ENCODE peak calls at places on chromosome 1, in ten cellular contexts. V, X, W, U, N, T, R, J, Q and K are unnamed samples.

GRCh38 chr1:9086060-9086459 is 16.6 kb upstream of the SLC2A5 start:
- DNase-seq in N (no peak), Q (no peak), W (no peak), T (no peak), R (no peak), X (no peak), U (no peak), V (no peak), J (no peak), K (no peak)

GRCh38 chr1:39524591-39525365 is 33.3 kb downstream of the BMP8A start:
- DNase-seq in U (no peak), Q (no peak), X (no peak), T (no peak), R (no peak), N (no peak), V (no peak), W (no peak), J (no peak), K (peak)

GRCh38 chr1:230255991-230256390 is 170.1 kb downstream of the PGBD5 start:
- DNase-seq in J (no peak), U (no peak), N (no peak), X (no peak), T (no peak), V (no peak), W (no peak), Q (no peak), R (no peak), K (no peak)

GRCh38 chr1:209246660-209247059 is 336.9 kb upstream of the CAMK1G start:
- DNase-seq in V (no peak), Q (no peak), T (peak), U (no peak), N (no peak), R (no peak), J (peak), X (no peak), W (no peak), K (no peak)

GRCh38 chr1:234214129-234214910 is 158.9 kb upstream of the COA6 start:
- DNase-seq in X (no peak), T (peak), V (no peak), J (peak), U (peak), N (peak), Q (peak), R (peak), W (no peak), K (peak)

GRCh38 chr1:52850951-52851350 is 8.4 kb downstream of the ZYG11A start:
- DNase-seq in N (no peak), W (no peak), X (no peak), U (no peak), J (no peak), R (no peak), V (no peak), T (no peak), Q (no peak), K (no peak)

GRCh38 chr1:7852778-7853177 is at the start of gene UTS2:
- DNase-seq in N (no peak), T (no peak), J (no peak), V (no peak), U (no peak), R (no peak), Q (no peak), W (no peak), X (no peak), K (no peak)

GRCh38 chr1:14968251-14968812 is 185.2 kb upstream of the TMEM51 start:
- DNase-seq in J (no peak), X (peak), R (peak), T (peak), W (no peak), U (peak), Q (no peak), V (no peak), N (no peak), K (no peak)

GRCh38 chr1:74485622-74486021 is 26.8 kb downstream of the LRRC53 start:
- DNase-seq in V (no peak), U (no peak), J (no peak), X (no peak), Q (no peak), N (no peak), W (no peak), R (no peak), T (no peak), K (no peak)

GRCh38 chr1:1398677-1399186 is 403 bp downstream of the CCNL2 start:
- DNase-seq in V (no peak), Q (no peak), N (no peak), J (no peak), T (no peak), U (no peak), R (no peak), X (no peak), W (no peak), K (no peak)

GRCh38 chr1:6962390-6962955 is 177.2 kb downstream of the CAMTA1 start:
- DNase-seq in Q (no peak), N (peak), J (no peak), X (no peak), T (peak), R (peak), U (peak), V (peak), W (peak), K (no peak)

GRCh38 chr1:207034208-207034607 is 1.7 kb upstream of the C1orf116 start:
- DNase-seq in X (no peak), N (no peak), W (no peak), V (no peak), Q (no peak), U (no peak), R (no peak), T (no peak), J (no peak), K (no peak)

GRCh38 chr1:224591326-224591725 is 24.8 kb upstream of the CNIH3 start:
- DNase-seq in X (no peak), U (no peak), J (peak), W (no peak), V (no peak), N (no peak), T (no peak), R (no peak), Q (no peak), K (no peak)

GRCh38 chr1:168008595-168008994 is 71.7 kb upstream of the MPC2 start:
- DNase-seq in R (no peak), X (no peak), W (no peak), J (no peak), T (no peak), U (no peak), Q (no peak), V (no peak), N (no peak), K (no peak)

GRCh38 chr1:201511925-201512539 is 5.1 kb upstream of the CSRP1 start:
- DNase-seq in Q (no peak), U (no peak), N (peak), W (peak), T (peak), J (no peak), X (no peak), V (no peak), R (peak), K (peak)

GRCh38 chr1:230109871-230110667 is 43.0 kb downstream of the GALNT2 start:
- DNase-seq in X (no peak), J (no peak), Q (peak), W (no peak), V (peak), U (no peak), N (peak), R (peak), T (no peak), K (peak)

GRCh38 chr1:33818071-33818470 is 45.8 kb upstream of the HMGB4 start:
- DNase-seq in N (no peak), U (no peak), Q (no peak), T (no peak), J (peak), R (no peak), X (no peak), V (no peak), W (no peak), K (no peak)

GRCh38 chr1:191579019-191579418 is 579.2 kb upstream of the RGS18 start:
- DNase-seq in J (no peak), Q (no peak), N (no peak), T (no peak), V (no peak), X (no peak), U (no peak), W (no peak), R (no peak), K (no peak)

GRCh38 chr1:147292012-147292411 is 49.5 kb downstream of the CHD1L start:
- DNase-seq in J (no peak), N (no peak), W (no peak), U (no peak), R (no peak), V (no peak), Q (no peak), X (peak), T (peak), K (no peak)

GRCh38 chr1:203103201-203103600 is 17.4 kb upstream of the MYOG start:
- DNase-seq in J (no peak), W (no peak), T (no peak), Q (no peak), N (no peak), R (no peak), U (no peak), X (no peak), V (no peak), K (no peak)

GRCh38 chr1:225428879-225429455 is 1.1 kb upstream of the LBR start:
- DNase-seq in R (no peak), V (no peak), U (no peak), J (no peak), T (no peak), X (no peak), N (no peak), Q (no peak), W (no peak), K (no peak)

GRCh38 chr1:12728391-12728790 is 12.5 kb downstream of the AADACL3 start:
- DNase-seq in J (peak), V (no peak), U (no peak), N (no peak), Q (no peak), T (no peak), W (no peak), X (no peak), R (no peak), K (no peak)